ENCODE peak calls at places on chromosomes 4 and X, in six cellular contexts. One of them, this sample, is unnamed.

GRCh38 chrX:67721321-67721720 is 177.5 kb downstream of the AR start:
- DNase-seq in mesendoderm: no peak
- DNase-seq in H1: no peak
- DNase-seq in trophoblast cell: no peak
- DNase-seq in mesenchymal stem cell: no peak
- DNase-seq in IMR-90: no peak
- DNase-seq in this sample: no peak

GRCh38 chrX:53239474-53239873 is 14.5 kb upstream of the KDM5C start:
- DNase-seq in H1: no peak
- DNase-seq in trophoblast cell: peak
- DNase-seq in mesenchymal stem cell: no peak
- DNase-seq in mesendoderm: peak
- DNase-seq in IMR-90: no peak
- DNase-seq in this sample: no peak

GRCh38 chr4:141220655-141221605 is at the start of gene ZNF330:
- DNase-seq in trophoblast cell: peak
- DNase-seq in IMR-90: peak
- DNase-seq in H1: peak
- DNase-seq in mesenchymal stem cell: peak
- DNase-seq in mesendoderm: peak
- DNase-seq in this sample: peak

GRCh38 chrX:123860506-123860840 is 620 bp downstream of the XIAP start:
- DNase-seq in mesendoderm: no peak
- DNase-seq in mesenchymal stem cell: peak
- DNase-seq in H1: no peak
- DNase-seq in IMR-90: no peak
- DNase-seq in trophoblast cell: peak
- DNase-seq in this sample: no peak

GRCh38 chrX:107597264-107597663 is 31.0 kb upstream of the PRPS1 start:
- DNase-seq in mesenchymal stem cell: no peak
- DNase-seq in IMR-90: no peak
- DNase-seq in H1: no peak
- DNase-seq in trophoblast cell: no peak
- DNase-seq in mesendoderm: no peak
- DNase-seq in this sample: no peak

GRCh38 chr4:138689593-138689992 is 326.0 kb upstream of the NOCT start:
- DNase-seq in H1: no peak
- DNase-seq in IMR-90: no peak
- DNase-seq in mesenchymal stem cell: no peak
- DNase-seq in trophoblast cell: no peak
- DNase-seq in mesendoderm: no peak
- DNase-seq in this sample: no peak

GRCh38 chr4:8704632-8705031 is 112.1 kb downstream of the CPZ start:
- DNase-seq in IMR-90: no peak
- DNase-seq in mesendoderm: no peak
- DNase-seq in H1: no peak
- DNase-seq in mesenchymal stem cell: no peak
- DNase-seq in trophoblast cell: no peak
- DNase-seq in this sample: no peak

GRCh38 chrX:46567388-46567787 is 6.2 kb upstream of the CHST7 start:
- DNase-seq in H1: no peak
- DNase-seq in trophoblast cell: no peak
- DNase-seq in mesenchymal stem cell: no peak
- DNase-seq in IMR-90: no peak
- DNase-seq in mesendoderm: no peak
- DNase-seq in this sample: no peak

GRCh38 chr4:62683799-62684566 is 1483.9 kb downstream of the ADGRL3 start:
- DNase-seq in mesenchymal stem cell: no peak
- DNase-seq in IMR-90: no peak
- DNase-seq in H1: no peak
- DNase-seq in trophoblast cell: no peak
- DNase-seq in mesendoderm: no peak
- DNase-seq in this sample: no peak

GRCh38 chr4:183175631-183176232 is 76.7 kb downstream of the WWC2 start:
- DNase-seq in mesenchymal stem cell: no peak
- DNase-seq in trophoblast cell: peak
- DNase-seq in mesendoderm: no peak
- DNase-seq in H1: no peak
- DNase-seq in IMR-90: peak
- DNase-seq in this sample: no peak

GRCh38 chrX:146264763-146265375 is 447.2 kb downstream of the SLITRK2 start:
- DNase-seq in mesenchymal stem cell: no peak
- DNase-seq in trophoblast cell: no peak
- DNase-seq in H1: no peak
- DNase-seq in IMR-90: no peak
- DNase-seq in mesendoderm: no peak
- DNase-seq in this sample: no peak

GRCh38 chr4:183905081-183905592 is at the start of gene STOX2:
- DNase-seq in mesenchymal stem cell: peak
- DNase-seq in H1: no peak
- DNase-seq in trophoblast cell: peak
- DNase-seq in mesendoderm: peak
- DNase-seq in IMR-90: peak
- DNase-seq in this sample: peak

GRCh38 chr4:1055721-1056590 is 44.5 kb downstream of the FGFRL1 start:
- DNase-seq in IMR-90: peak
- DNase-seq in trophoblast cell: peak
- DNase-seq in mesenchymal stem cell: peak
- DNase-seq in mesendoderm: peak
- DNase-seq in H1: no peak
- DNase-seq in this sample: no peak

GRCh38 chr4:183130328-183131155 is 31.5 kb downstream of the WWC2 start:
- DNase-seq in mesenchymal stem cell: no peak
- DNase-seq in IMR-90: peak
- DNase-seq in H1: no peak
- DNase-seq in mesendoderm: no peak
- DNase-seq in trophoblast cell: peak
- DNase-seq in this sample: no peak

GRCh38 chr4:90002406-90003040 is 107.9 kb downstream of the MMRN1 start:
- DNase-seq in IMR-90: no peak
- DNase-seq in trophoblast cell: peak
- DNase-seq in mesenchymal stem cell: no peak
- DNase-seq in mesendoderm: no peak
- DNase-seq in H1: no peak
- DNase-seq in this sample: no peak

GRCh38 chr4:126766266-126766665 is 866.5 kb upstream of the INTU start:
- DNase-seq in trophoblast cell: no peak
- DNase-seq in mesenchymal stem cell: no peak
- DNase-seq in mesendoderm: no peak
- DNase-seq in IMR-90: peak
- DNase-seq in H1: no peak
- DNase-seq in this sample: no peak

GRCh38 chr4:2083116-2083825 is 24.1 kb downstream of the NAT8L start:
- DNase-seq in mesendoderm: no peak
- DNase-seq in mesenchymal stem cell: no peak
- DNase-seq in IMR-90: no peak
- DNase-seq in H1: no peak
- DNase-seq in trophoblast cell: no peak
- DNase-seq in this sample: no peak

GRCh38 chr4:67820903-67821302 is 62.9 kb downstream of the TMPRSS11D start:
- DNase-seq in mesenchymal stem cell: no peak
- DNase-seq in trophoblast cell: no peak
- DNase-seq in mesendoderm: no peak
- DNase-seq in IMR-90: no peak
- DNase-seq in H1: no peak
- DNase-seq in this sample: no peak

GRCh38 chrX:153726286-153727107 is 1.8 kb downstream of the ABCD1 start:
- DNase-seq in IMR-90: peak
- DNase-seq in H1: peak
- DNase-seq in mesenchymal stem cell: peak
- DNase-seq in mesendoderm: peak
- DNase-seq in trophoblast cell: peak
- DNase-seq in this sample: peak

GRCh38 chrX:1102786-1103185 is 109.7 kb downstream of the CRLF2 start:
- DNase-seq in mesendoderm: no peak
- DNase-seq in H1: no peak
- DNase-seq in IMR-90: no peak
- DNase-seq in mesenchymal stem cell: no peak
- DNase-seq in trophoblast cell: no peak
- DNase-seq in this sample: no peak

GRCh38 chrX:104669063-104669462 is 103.1 kb downstream of the IL1RAPL2 start:
- DNase-seq in IMR-90: no peak
- DNase-seq in trophoblast cell: no peak
- DNase-seq in mesendoderm: no peak
- DNase-seq in H1: no peak
- DNase-seq in mesenchymal stem cell: no peak
- DNase-seq in this sample: no peak

GRCh38 chr4:184933311-184933710 is 85.0 kb upstream of the HELT start:
- DNase-seq in mesenchymal stem cell: no peak
- DNase-seq in trophoblast cell: no peak
- DNase-seq in H1: no peak
- DNase-seq in mesendoderm: no peak
- DNase-seq in IMR-90: no peak
- DNase-seq in this sample: no peak

DNA sequence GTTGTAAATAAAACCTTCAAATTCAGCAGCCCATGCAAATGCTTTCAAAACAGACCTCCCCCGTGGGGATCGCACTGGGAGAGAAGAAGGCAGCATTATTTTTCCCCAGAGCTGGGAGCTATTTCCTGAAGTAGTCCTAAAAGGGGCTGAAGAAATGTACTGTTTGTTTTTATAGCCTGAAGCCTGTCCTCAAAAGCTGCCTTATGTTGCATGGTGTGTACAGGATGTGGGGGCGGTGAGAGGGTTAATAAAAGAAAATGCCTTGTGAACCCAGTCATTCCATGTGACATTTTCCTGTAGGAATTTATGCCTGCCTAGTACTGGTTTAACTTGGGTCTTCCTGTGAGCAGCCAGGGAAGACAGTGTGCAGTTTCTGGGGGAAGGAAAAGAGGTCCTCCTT is 144.1 kb downstream of the SOWAHB start:
- DNase-seq in IMR-90: peak
- DNase-seq in mesenchymal stem cell: peak
- DNase-seq in mesendoderm: no peak
- DNase-seq in H1: no peak
- DNase-seq in trophoblast cell: no peak
- DNase-seq in this sample: no peak
- H3K4me3 ChIP-seq in IMR-90: no peak
- H3K4me3 ChIP-seq in mesenchymal stem cell: no peak
- H3K4me3 ChIP-seq in mesendoderm: no peak
- H3K4me3 ChIP-seq in H1: no peak
- H3K4me3 ChIP-seq in trophoblast cell: no peak
- H3K4me3 ChIP-seq in this sample: no peak

GRCh38 chrX:132411310-132411977 is 77.4 kb downstream of the MBNL3 start:
- DNase-seq in trophoblast cell: peak
- DNase-seq in mesenchymal stem cell: no peak
- DNase-seq in IMR-90: no peak
- DNase-seq in H1: no peak
- DNase-seq in mesendoderm: no peak
- DNase-seq in this sample: no peak

GRCh38 chrX:132414404-132414803 is 74.4 kb downstream of the MBNL3 start:
- DNase-seq in IMR-90: no peak
- DNase-seq in mesendoderm: no peak
- DNase-seq in trophoblast cell: no peak
- DNase-seq in H1: no peak
- DNase-seq in mesenchymal stem cell: no peak
- DNase-seq in this sample: no peak

GRCh38 chrX:132413459-132413858 is 75.4 kb downstream of the MBNL3 start:
- DNase-seq in IMR-90: no peak
- DNase-seq in H1: no peak
- DNase-seq in mesendoderm: peak
- DNase-seq in trophoblast cell: no peak
- DNase-seq in mesenchymal stem cell: no peak
- DNase-seq in this sample: no peak

GRCh38 chrX:132412208-132412607 is 76.6 kb downstream of the MBNL3 start:
- DNase-seq in mesenchymal stem cell: no peak
- DNase-seq in IMR-90: no peak
- DNase-seq in H1: no peak
- DNase-seq in trophoblast cell: peak
- DNase-seq in mesendoderm: peak
- DNase-seq in this sample: peak

GRCh38 chrX:132415012-132415411 is 73.8 kb downstream of the MBNL3 start:
- DNase-seq in IMR-90: no peak
- DNase-seq in H1: no peak
- DNase-seq in trophoblast cell: peak
- DNase-seq in mesenchymal stem cell: no peak
- DNase-seq in mesendoderm: no peak
- DNase-seq in this sample: no peak
- H2BK120ac ChIP-seq in IMR-90: no peak
- H2BK120ac ChIP-seq in H1: no peak
- H2BK120ac ChIP-seq in trophoblast cell: no peak
- H2BK120ac ChIP-seq in mesenchymal stem cell: no peak
- H2BK120ac ChIP-seq in mesendoderm: no peak
- H2BK120ac ChIP-seq in this sample: no peak

GRCh38 chr4:165299399-165300060 is 27.9 kb upstream of the MSMO1 start:
- DNase-seq in trophoblast cell: no peak
- DNase-seq in IMR-90: no peak
- DNase-seq in mesenchymal stem cell: peak
- DNase-seq in H1: no peak
- DNase-seq in mesendoderm: no peak
- DNase-seq in this sample: no peak

GRCh38 chr4:165302658-165303057 is 24.8 kb upstream of the MSMO1 start:
- DNase-seq in H1: no peak
- DNase-seq in trophoblast cell: no peak
- DNase-seq in mesenchymal stem cell: no peak
- DNase-seq in mesendoderm: no peak
- DNase-seq in IMR-90: no peak
- DNase-seq in this sample: no peak

GRCh38 chr4:165297626-165298025 is 29.8 kb upstream of the MSMO1 start:
- DNase-seq in IMR-90: no peak
- DNase-seq in mesendoderm: no peak
- DNase-seq in mesenchymal stem cell: no peak
- DNase-seq in trophoblast cell: peak
- DNase-seq in H1: no peak
- DNase-seq in this sample: no peak

GRCh38 chr4:165301833-165302232 is 25.6 kb upstream of the MSMO1 start:
- DNase-seq in mesenchymal stem cell: peak
- DNase-seq in trophoblast cell: no peak
- DNase-seq in mesendoderm: no peak
- DNase-seq in IMR-90: peak
- DNase-seq in H1: no peak
- DNase-seq in this sample: no peak
- H3K4me3 ChIP-seq in mesenchymal stem cell: no peak
- H3K4me3 ChIP-seq in trophoblast cell: no peak
- H3K4me3 ChIP-seq in mesendoderm: no peak
- H3K4me3 ChIP-seq in IMR-90: peak
- H3K4me3 ChIP-seq in H1: no peak
- H3K4me3 ChIP-seq in this sample: no peak

DNA sequence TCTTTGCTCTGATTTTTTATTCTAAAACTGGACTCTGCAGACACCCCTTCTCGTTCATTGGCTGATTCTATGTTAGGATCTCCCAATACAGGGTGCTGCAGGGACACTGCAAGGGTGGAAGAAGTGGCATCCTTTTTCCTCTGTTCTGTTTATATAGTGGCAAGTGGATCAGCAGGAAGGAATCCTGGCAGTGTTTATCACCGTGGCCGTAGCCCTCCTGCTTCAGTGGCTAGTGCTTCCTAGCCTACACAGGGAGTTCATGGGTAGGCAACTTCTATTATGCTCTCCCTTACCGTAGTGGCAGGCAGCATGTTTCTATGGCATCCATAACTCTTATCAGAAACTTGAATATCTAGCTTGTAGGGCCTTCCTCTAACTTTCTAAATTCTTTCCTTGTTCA is 6.4 kb upstream of the AP1AR start:
- DNase-seq in mesenchymal stem cell: peak
- DNase-seq in H1: no peak
- DNase-seq in trophoblast cell: no peak
- DNase-seq in mesendoderm: no peak
- DNase-seq in IMR-90: peak
- DNase-seq in this sample: no peak
- H2BK120ac ChIP-seq in mesenchymal stem cell: no peak
- H2BK120ac ChIP-seq in H1: no peak
- H2BK120ac ChIP-seq in trophoblast cell: no peak
- H2BK120ac ChIP-seq in mesendoderm: no peak
- H2BK120ac ChIP-seq in IMR-90: no peak
- H2BK120ac ChIP-seq in this sample: no peak

This sample was measured in neuronal stem cell.